ENCODE peak calls at places on chromosome 9, in eight cellular contexts. One of them, this sample, is unnamed. For H3K27me3, the result is how much of the 10 kb centered on the place peaks cover.

GRCh38 chr9:70136632-70137031 is 93.0 kb downstream of the MAMDC2 start:
- DNase-seq in CD8-positive, alpha-beta T cell: no peak
- DNase-seq in neuronal stem cell: no peak
- DNase-seq in HCT116: no peak
- DNase-seq in breast epithelium: no peak
- DNase-seq in endothelial cell of umbilical vein: peak
- DNase-seq in uterus: no peak
- DNase-seq in dorsolateral prefrontal cortex: no peak
- DNase-seq in this sample: peak

GRCh38 chr9:28120241-28121025 is 547.2 kb upstream of the C9orf72 start:
- DNase-seq in CD8-positive, alpha-beta T cell: no peak
- DNase-seq in neuronal stem cell: peak
- DNase-seq in HCT116: no peak
- DNase-seq in breast epithelium: no peak
- DNase-seq in endothelial cell of umbilical vein: peak
- DNase-seq in uterus: no peak
- DNase-seq in dorsolateral prefrontal cortex: no peak
- DNase-seq in this sample: no peak

GRCh38 chr9:22031664-22032411 is 22.7 kb upstream of the CDKN2B start:
- DNase-seq in CD8-positive, alpha-beta T cell: no peak
- DNase-seq in neuronal stem cell: no peak
- DNase-seq in HCT116: no peak
- DNase-seq in breast epithelium: no peak
- DNase-seq in endothelial cell of umbilical vein: no peak
- DNase-seq in uterus: no peak
- DNase-seq in dorsolateral prefrontal cortex: no peak
- DNase-seq in this sample: no peak

GRCh38 chr9:78691531-78691930 is 394.6 kb downstream of the PSAT1 start:
- DNase-seq in CD8-positive, alpha-beta T cell: no peak
- DNase-seq in neuronal stem cell: no peak
- DNase-seq in HCT116: no peak
- DNase-seq in breast epithelium: no peak
- DNase-seq in endothelial cell of umbilical vein: no peak
- DNase-seq in uterus: no peak
- DNase-seq in dorsolateral prefrontal cortex: no peak
- DNase-seq in this sample: no peak

GRCh38 chr9:38043931-38044623 is 24.9 kb downstream of the SHB start:
- DNase-seq in CD8-positive, alpha-beta T cell: no peak
- DNase-seq in neuronal stem cell: no peak
- DNase-seq in HCT116: no peak
- DNase-seq in breast epithelium: no peak
- DNase-seq in endothelial cell of umbilical vein: no peak
- DNase-seq in uterus: no peak
- DNase-seq in dorsolateral prefrontal cortex: no peak
- DNase-seq in this sample: no peak

GRCh38 chr9:36136277-36136893 is at the start of gene GLIPR2:
- DNase-seq in CD8-positive, alpha-beta T cell: peak
- DNase-seq in neuronal stem cell: peak
- DNase-seq in HCT116: peak
- DNase-seq in breast epithelium: no peak
- DNase-seq in endothelial cell of umbilical vein: peak
- DNase-seq in uterus: peak
- DNase-seq in dorsolateral prefrontal cortex: peak
- DNase-seq in this sample: peak

GRCh38 chr9:90064248-90064647 is 459.4 kb downstream of the GADD45G start:
- DNase-seq in CD8-positive, alpha-beta T cell: no peak
- DNase-seq in neuronal stem cell: no peak
- DNase-seq in HCT116: no peak
- DNase-seq in breast epithelium: no peak
- DNase-seq in endothelial cell of umbilical vein: no peak
- DNase-seq in uterus: no peak
- DNase-seq in dorsolateral prefrontal cortex: no peak
- DNase-seq in this sample: no peak

GRCh38 chr9:108569624-108570023 is 286.2 kb downstream of the ACTL7B start:
- DNase-seq in CD8-positive, alpha-beta T cell: no peak
- DNase-seq in neuronal stem cell: no peak
- DNase-seq in HCT116: no peak
- DNase-seq in breast epithelium: peak
- DNase-seq in endothelial cell of umbilical vein: no peak
- DNase-seq in uterus: no peak
- DNase-seq in dorsolateral prefrontal cortex: no peak
- DNase-seq in this sample: peak

GRCh38 chr9:121360975-121361374 is 9.1 kb downstream of the STOM start:
- DNase-seq in CD8-positive, alpha-beta T cell: no peak
- DNase-seq in neuronal stem cell: no peak
- DNase-seq in HCT116: no peak
- DNase-seq in breast epithelium: no peak
- DNase-seq in endothelial cell of umbilical vein: peak
- DNase-seq in uterus: no peak
- DNase-seq in dorsolateral prefrontal cortex: no peak
- DNase-seq in this sample: peak

DNA sequence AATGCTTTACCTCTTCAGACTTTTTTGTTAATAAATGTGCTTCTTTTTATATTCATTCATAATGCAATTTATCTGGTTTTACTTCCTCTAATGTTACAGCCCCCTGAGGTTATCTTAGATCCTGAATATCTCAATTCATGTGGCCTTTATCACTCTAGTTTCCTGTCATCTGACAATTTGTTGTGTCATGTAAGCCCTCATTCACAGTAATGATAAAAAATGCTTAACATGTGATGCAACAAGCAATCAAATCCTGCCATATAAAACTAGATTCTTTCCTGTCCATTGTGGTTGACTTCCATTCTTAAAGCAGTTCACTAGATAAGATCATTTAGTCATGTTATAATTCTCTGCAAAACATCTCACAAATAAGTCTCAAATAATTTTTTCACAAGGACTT is 991.2 kb upstream of the ACO1 start:
- DNase-seq in CD8-positive, alpha-beta T cell: no peak
- DNase-seq in neuronal stem cell: no peak
- DNase-seq in HCT116: no peak
- DNase-seq in breast epithelium: no peak
- DNase-seq in endothelial cell of umbilical vein: peak
- DNase-seq in uterus: no peak
- DNase-seq in dorsolateral prefrontal cortex: no peak
- DNase-seq in this sample: no peak
- H3K27ac ChIP-seq in CD8-positive, alpha-beta T cell: no peak
- H3K27ac ChIP-seq in neuronal stem cell: no peak
- H3K27ac ChIP-seq in HCT116: no peak
- H3K27ac ChIP-seq in breast epithelium: no peak
- H3K27ac ChIP-seq in endothelial cell of umbilical vein: no peak
- H3K27ac ChIP-seq in uterus: no peak
- H3K27ac ChIP-seq in dorsolateral prefrontal cortex: no peak
- H3K27ac ChIP-seq in this sample: no peak

DNA sequence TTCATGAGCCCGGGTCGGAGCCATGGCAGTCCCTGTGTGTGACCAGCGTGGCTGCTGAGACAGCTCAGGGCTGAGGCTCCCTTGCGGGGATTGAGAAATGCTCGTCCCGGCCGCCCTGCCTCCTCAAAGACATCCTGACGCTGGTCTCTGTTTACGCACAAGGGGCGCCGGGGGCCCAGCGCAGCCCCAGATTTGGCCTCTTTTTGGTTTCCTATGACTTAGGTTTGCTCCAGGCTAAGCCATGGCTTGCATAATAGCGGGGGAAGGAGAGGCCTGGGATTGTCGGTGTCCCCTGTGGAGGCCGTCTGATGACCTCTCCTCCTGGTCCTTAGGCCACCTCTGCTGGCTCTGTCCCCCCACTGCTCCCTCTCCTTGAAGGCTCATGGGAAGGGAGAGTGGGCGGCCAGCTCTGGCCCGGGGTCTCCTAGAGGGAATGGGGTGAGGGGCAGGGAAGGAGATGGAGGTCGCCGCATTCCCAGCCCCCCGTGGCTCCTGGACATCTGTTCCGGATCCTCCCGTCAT is 3.5 kb downstream of the LAMC3 start:
- DNase-seq in CD8-positive, alpha-beta T cell: no peak
- DNase-seq in neuronal stem cell: no peak
- DNase-seq in HCT116: no peak
- DNase-seq in breast epithelium: no peak
- DNase-seq in endothelial cell of umbilical vein: no peak
- DNase-seq in uterus: no peak
- DNase-seq in dorsolateral prefrontal cortex: no peak
- DNase-seq in this sample: no peak
- H3K27me3 ChIP-seq in CD8-positive, alpha-beta T cell: under half
- H3K27me3 ChIP-seq in neuronal stem cell: under half
- H3K27me3 ChIP-seq in HCT116: under half
- H3K27me3 ChIP-seq in breast epithelium: under half
- H3K27me3 ChIP-seq in endothelial cell of umbilical vein: under half
- H3K27me3 ChIP-seq in uterus: under half
- H3K27me3 ChIP-seq in dorsolateral prefrontal cortex: under half
- H3K27me3 ChIP-seq in this sample: half or more

GRCh38 chr9:116098476-116098875 is 55.1 kb upstream of the PAPPA start:
- DNase-seq in CD8-positive, alpha-beta T cell: no peak
- DNase-seq in neuronal stem cell: no peak
- DNase-seq in HCT116: no peak
- DNase-seq in breast epithelium: no peak
- DNase-seq in endothelial cell of umbilical vein: no peak
- DNase-seq in uterus: no peak
- DNase-seq in dorsolateral prefrontal cortex: no peak
- DNase-seq in this sample: no peak

GRCh38 chr9:116096853-116097252 is 56.7 kb upstream of the PAPPA start:
- DNase-seq in CD8-positive, alpha-beta T cell: no peak
- DNase-seq in neuronal stem cell: no peak
- DNase-seq in HCT116: no peak
- DNase-seq in breast epithelium: no peak
- DNase-seq in endothelial cell of umbilical vein: no peak
- DNase-seq in uterus: no peak
- DNase-seq in dorsolateral prefrontal cortex: no peak
- DNase-seq in this sample: no peak

GRCh38 chr9:116096046-116096445 is 57.5 kb upstream of the PAPPA start:
- DNase-seq in CD8-positive, alpha-beta T cell: no peak
- DNase-seq in neuronal stem cell: no peak
- DNase-seq in HCT116: no peak
- DNase-seq in breast epithelium: no peak
- DNase-seq in endothelial cell of umbilical vein: no peak
- DNase-seq in uterus: no peak
- DNase-seq in dorsolateral prefrontal cortex: no peak
- DNase-seq in this sample: peak

GRCh38 chr9:116094846-116095245 is 58.7 kb upstream of the PAPPA start:
- DNase-seq in CD8-positive, alpha-beta T cell: no peak
- DNase-seq in neuronal stem cell: no peak
- DNase-seq in HCT116: no peak
- DNase-seq in breast epithelium: no peak
- DNase-seq in endothelial cell of umbilical vein: no peak
- DNase-seq in uterus: no peak
- DNase-seq in dorsolateral prefrontal cortex: no peak
- DNase-seq in this sample: no peak

DNA sequence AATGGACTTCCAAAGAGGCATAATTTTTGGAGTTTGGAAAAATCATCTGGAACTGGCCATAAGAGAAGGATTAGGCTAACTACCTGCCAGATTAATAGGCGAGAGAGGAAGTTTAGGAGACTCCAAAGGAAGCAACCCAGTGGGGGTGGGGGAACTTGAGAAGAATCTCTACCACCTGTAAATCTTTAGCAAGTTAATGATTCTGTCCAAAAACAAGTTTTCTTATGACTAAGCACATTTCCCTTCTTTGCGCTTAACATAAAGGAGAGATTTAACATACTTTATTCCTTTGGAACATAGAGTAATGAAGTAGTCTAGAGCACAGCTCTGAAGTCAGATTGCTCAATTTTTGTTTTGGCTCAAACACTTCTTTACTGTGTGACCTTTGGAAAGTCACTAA is 58.2 kb upstream of the PAPPA start:
- DNase-seq in CD8-positive, alpha-beta T cell: no peak
- DNase-seq in neuronal stem cell: no peak
- DNase-seq in HCT116: no peak
- DNase-seq in breast epithelium: no peak
- DNase-seq in endothelial cell of umbilical vein: no peak
- DNase-seq in uterus: no peak
- DNase-seq in dorsolateral prefrontal cortex: no peak
- DNase-seq in this sample: no peak
- H3K27ac ChIP-seq in CD8-positive, alpha-beta T cell: no peak
- H3K27ac ChIP-seq in neuronal stem cell: no peak
- H3K27ac ChIP-seq in HCT116: no peak
- H3K27ac ChIP-seq in breast epithelium: no peak
- H3K27ac ChIP-seq in endothelial cell of umbilical vein: no peak
- H3K27ac ChIP-seq in uterus: no peak
- H3K27ac ChIP-seq in dorsolateral prefrontal cortex: no peak
- H3K27ac ChIP-seq in this sample: no peak

GRCh38 chr9:130948266-130948665 is 9.2 kb upstream of the FIBCD1 start:
- DNase-seq in CD8-positive, alpha-beta T cell: no peak
- DNase-seq in neuronal stem cell: no peak
- DNase-seq in HCT116: no peak
- DNase-seq in breast epithelium: no peak
- DNase-seq in endothelial cell of umbilical vein: no peak
- DNase-seq in uterus: no peak
- DNase-seq in dorsolateral prefrontal cortex: no peak
- DNase-seq in this sample: no peak

GRCh38 chr9:130952065-130952762 is 13.2 kb upstream of the FIBCD1 start:
- DNase-seq in CD8-positive, alpha-beta T cell: no peak
- DNase-seq in neuronal stem cell: no peak
- DNase-seq in HCT116: no peak
- DNase-seq in breast epithelium: no peak
- DNase-seq in endothelial cell of umbilical vein: no peak
- DNase-seq in uterus: no peak
- DNase-seq in dorsolateral prefrontal cortex: no peak
- DNase-seq in this sample: no peak

GRCh38 chr9:130947618-130948140 is 8.6 kb upstream of the FIBCD1 start:
- DNase-seq in CD8-positive, alpha-beta T cell: no peak
- DNase-seq in neuronal stem cell: no peak
- DNase-seq in HCT116: no peak
- DNase-seq in breast epithelium: no peak
- DNase-seq in endothelial cell of umbilical vein: no peak
- DNase-seq in uterus: no peak
- DNase-seq in dorsolateral prefrontal cortex: no peak
- DNase-seq in this sample: no peak

GRCh38 chr9:130949188-130950038 is 10.4 kb upstream of the FIBCD1 start:
- DNase-seq in CD8-positive, alpha-beta T cell: no peak
- DNase-seq in neuronal stem cell: no peak
- DNase-seq in HCT116: no peak
- DNase-seq in breast epithelium: no peak
- DNase-seq in endothelial cell of umbilical vein: no peak
- DNase-seq in uterus: no peak
- DNase-seq in dorsolateral prefrontal cortex: no peak
- DNase-seq in this sample: no peak

DNA sequence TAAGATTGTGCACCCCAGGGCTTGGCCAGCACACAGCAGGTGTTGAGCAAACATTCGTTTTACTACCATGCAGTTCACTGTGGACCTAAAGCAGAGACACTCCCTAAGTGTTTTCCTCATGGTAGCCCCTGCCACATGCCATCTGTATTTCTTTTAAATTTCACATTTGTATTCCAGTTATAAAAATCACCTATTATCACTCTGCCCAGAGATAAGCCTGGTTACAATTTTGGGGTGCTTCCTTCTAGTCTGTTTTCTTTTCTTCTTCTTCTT is 10.9 kb upstream of the FIBCD1 start:
- DNase-seq in CD8-positive, alpha-beta T cell: no peak
- DNase-seq in neuronal stem cell: no peak
- DNase-seq in HCT116: no peak
- DNase-seq in breast epithelium: no peak
- DNase-seq in endothelial cell of umbilical vein: no peak
- DNase-seq in uterus: no peak
- DNase-seq in dorsolateral prefrontal cortex: no peak
- DNase-seq in this sample: no peak
- H3K27me3 ChIP-seq in CD8-positive, alpha-beta T cell: under half
- H3K27me3 ChIP-seq in neuronal stem cell: under half
- H3K27me3 ChIP-seq in HCT116: under half
- H3K27me3 ChIP-seq in breast epithelium: under half
- H3K27me3 ChIP-seq in endothelial cell of umbilical vein: under half
- H3K27me3 ChIP-seq in uterus: under half
- H3K27me3 ChIP-seq in dorsolateral prefrontal cortex: under half
- H3K27me3 ChIP-seq in this sample: half or more

GRCh38 chr9:114392749-114393112 is 4.9 kb upstream of the AKNA start:
- DNase-seq in CD8-positive, alpha-beta T cell: no peak
- DNase-seq in neuronal stem cell: no peak
- DNase-seq in HCT116: no peak
- DNase-seq in breast epithelium: no peak
- DNase-seq in endothelial cell of umbilical vein: no peak
- DNase-seq in uterus: peak
- DNase-seq in dorsolateral prefrontal cortex: no peak
- DNase-seq in this sample: no peak
- H3K27ac ChIP-seq in CD8-positive, alpha-beta T cell: no peak
- H3K27ac ChIP-seq in neuronal stem cell: no peak
- H3K27ac ChIP-seq in HCT116: no peak
- H3K27ac ChIP-seq in breast epithelium: peak
- H3K27ac ChIP-seq in endothelial cell of umbilical vein: no peak
- H3K27ac ChIP-seq in uterus: peak
- H3K27ac ChIP-seq in dorsolateral prefrontal cortex: peak
- H3K27ac ChIP-seq in this sample: no peak

This sample was measured in brain microvascular endothelial cell.